ENCODE peak calls at places on chromosomes 6 and 20, in four cellular contexts. One of them, this sample, is unnamed.
A peak's percentile ranks its signal among the peaks of the same experiment; 100 is the strongest.

GRCh38 chr6:141451176-141451507 is 681.6 kb upstream of the GJE1 start:
- DNase-seq in mammary epithelial cell: no peak
- DNase-seq in epithelial cell of esophagus: peak; percentile 60
- DNase-seq in RWPE2: no peak
- DNase-seq in this sample: no peak

GRCh38 chr6:111683749-111684267 is 78.1 kb upstream of the TRAF3IP2 start:
- DNase-seq in mammary epithelial cell: no peak
- DNase-seq in epithelial cell of esophagus: no peak
- DNase-seq in RWPE2: no peak
- DNase-seq in this sample: no peak

GRCh38 chr20:64212750-64213149 is 42.8 kb upstream of the PCMTD2 start:
- DNase-seq in mammary epithelial cell: no peak
- DNase-seq in epithelial cell of esophagus: no peak
- DNase-seq in RWPE2: no peak
- DNase-seq in this sample: no peak

GRCh38 chr6:103983000-103983399 is 876.7 kb downstream of the HACE1 start:
- DNase-seq in mammary epithelial cell: no peak
- DNase-seq in epithelial cell of esophagus: no peak
- DNase-seq in RWPE2: no peak
- DNase-seq in this sample: no peak

GRCh38 chr6:69705954-69706353 is 90.9 kb downstream of the LMBRD1 start:
- DNase-seq in mammary epithelial cell: no peak
- DNase-seq in epithelial cell of esophagus: no peak
- DNase-seq in RWPE2: no peak
- DNase-seq in this sample: no peak

GRCh38 chr6:70411542-70411941 is 1.8 kb upstream of the FAM135A start:
- DNase-seq in mammary epithelial cell: no peak
- DNase-seq in epithelial cell of esophagus: peak; percentile 14
- DNase-seq in RWPE2: no peak
- DNase-seq in this sample: no peak

GRCh38 chr6:5979650-5980427 is 26.9 kb downstream of the NRN1 start:
- DNase-seq in mammary epithelial cell: peak; percentile 88
- DNase-seq in epithelial cell of esophagus: peak; percentile 11
- DNase-seq in RWPE2: no peak
- DNase-seq in this sample: no peak

GRCh38 chr6:64074981-64075380 is 439.4 kb downstream of the PHF3 start:
- DNase-seq in mammary epithelial cell: no peak
- DNase-seq in epithelial cell of esophagus: no peak
- DNase-seq in RWPE2: no peak
- DNase-seq in this sample: no peak

GRCh38 chr6:39225946-39226437 is 3.3 kb downstream of the KCNK5 start:
- DNase-seq in mammary epithelial cell: no peak
- DNase-seq in epithelial cell of esophagus: no peak
- DNase-seq in RWPE2: no peak
- DNase-seq in this sample: no peak

GRCh38 chr6:118524686-118525085 is 23.4 kb upstream of the PLN start:
- DNase-seq in mammary epithelial cell: peak; percentile 20
- DNase-seq in epithelial cell of esophagus: peak; percentile 14
- DNase-seq in RWPE2: no peak
- DNase-seq in this sample: no peak

GRCh38 chr6:167932468-167933276 is 64.8 kb upstream of the KIF25 start:
- DNase-seq in mammary epithelial cell: peak; percentile 79
- DNase-seq in epithelial cell of esophagus: peak; percentile 74
- DNase-seq in RWPE2: no peak
- DNase-seq in this sample: no peak

GRCh38 chr6:79031821-79032590 is 46.0 kb downstream of the PHIP start:
- DNase-seq in mammary epithelial cell: peak; percentile 39
- DNase-seq in epithelial cell of esophagus: no peak
- DNase-seq in RWPE2: no peak
- DNase-seq in this sample: no peak

GRCh38 chr6:11628562-11628961 is 91.0 kb downstream of the TMEM170B start:
- DNase-seq in mammary epithelial cell: no peak
- DNase-seq in epithelial cell of esophagus: no peak
- DNase-seq in RWPE2: no peak
- DNase-seq in this sample: no peak

GRCh38 chr20:30168025-30168799 is 1089.3 kb upstream of the DEFB115 start:
- DNase-seq in mammary epithelial cell: no peak
- DNase-seq in epithelial cell of esophagus: no peak
- DNase-seq in RWPE2: peak; percentile 83
- DNase-seq in this sample: no peak

GRCh38 chr6:166707045-166707444 is 80.0 kb upstream of the RPS6KA2 start:
- DNase-seq in mammary epithelial cell: no peak
- DNase-seq in epithelial cell of esophagus: peak; percentile 57
- DNase-seq in RWPE2: no peak
- DNase-seq in this sample: no peak

GRCh38 chr6:8279094-8279805 is 156.1 kb downstream of the SLC35B3 start:
- DNase-seq in mammary epithelial cell: no peak
- DNase-seq in epithelial cell of esophagus: peak; percentile 9
- DNase-seq in RWPE2: no peak
- DNase-seq in this sample: no peak

GRCh38 chr6:48087448-48087847 is 23.5 kb downstream of the PTCHD4 start:
- DNase-seq in mammary epithelial cell: no peak
- DNase-seq in epithelial cell of esophagus: peak; percentile 48
- DNase-seq in RWPE2: no peak
- DNase-seq in this sample: no peak

GRCh38 chr6:26514984-26515383 is 14.9 kb downstream of the BTN1A1 start:
- DNase-seq in mammary epithelial cell: no peak
- DNase-seq in epithelial cell of esophagus: no peak
- DNase-seq in RWPE2: no peak
- DNase-seq in this sample: no peak

GRCh38 chr6:52189974-52190373 is 3.8 kb downstream of the IL17A start:
- DNase-seq in mammary epithelial cell: no peak
- DNase-seq in epithelial cell of esophagus: no peak
- DNase-seq in RWPE2: no peak
- DNase-seq in this sample: no peak

GRCh38 chr20:63544958-63545516 is 2.5 kb downstream of the SRMS start:
- DNase-seq in mammary epithelial cell: peak; percentile 83
- DNase-seq in epithelial cell of esophagus: peak; percentile 92
- DNase-seq in RWPE2: no peak
- DNase-seq in this sample: no peak

GRCh38 chr20:50746138-50746940 is 15.0 kb downstream of the PARD6B start:
- DNase-seq in mammary epithelial cell: peak; percentile 48
- DNase-seq in epithelial cell of esophagus: no peak
- DNase-seq in RWPE2: no peak
- DNase-seq in this sample: no peak

GRCh38 chr20:38859070-38859690 is 53.7 kb downstream of the PPP1R16B start:
- DNase-seq in mammary epithelial cell: no peak
- DNase-seq in epithelial cell of esophagus: no peak
- DNase-seq in RWPE2: no peak
- DNase-seq in this sample: no peak

GRCh38 chr20:54140486-54140885 is 33.3 kb downstream of the CYP24A1 start:
- DNase-seq in mammary epithelial cell: no peak
- DNase-seq in epithelial cell of esophagus: no peak
- DNase-seq in RWPE2: no peak
- DNase-seq in this sample: no peak

GRCh38 chr20:36526521-36527011 is 14.8 kb upstream of the MYL9 start:
- DNase-seq in mammary epithelial cell: no peak
- DNase-seq in epithelial cell of esophagus: no peak
- DNase-seq in RWPE2: no peak
- DNase-seq in this sample: no peak

GRCh38 chr6:132712366-132712765 is 1.5 kb downstream of the VNN1 start:
- DNase-seq in mammary epithelial cell: peak; percentile 45
- DNase-seq in epithelial cell of esophagus: peak; percentile 93
- DNase-seq in RWPE2: no peak
- DNase-seq in this sample: no peak

GRCh38 chr6:52574709-52575489 is 2.0 kb downstream of the TRAM2 start:
- DNase-seq in mammary epithelial cell: no peak
- DNase-seq in epithelial cell of esophagus: no peak
- DNase-seq in RWPE2: no peak
- DNase-seq in this sample: no peak

GRCh38 chr20:6287471-6287870 is 164.6 kb upstream of the FERMT1 start:
- DNase-seq in mammary epithelial cell: peak; percentile 31
- DNase-seq in epithelial cell of esophagus: peak; percentile 59
- DNase-seq in RWPE2: no peak
- DNase-seq in this sample: no peak

DNA sequence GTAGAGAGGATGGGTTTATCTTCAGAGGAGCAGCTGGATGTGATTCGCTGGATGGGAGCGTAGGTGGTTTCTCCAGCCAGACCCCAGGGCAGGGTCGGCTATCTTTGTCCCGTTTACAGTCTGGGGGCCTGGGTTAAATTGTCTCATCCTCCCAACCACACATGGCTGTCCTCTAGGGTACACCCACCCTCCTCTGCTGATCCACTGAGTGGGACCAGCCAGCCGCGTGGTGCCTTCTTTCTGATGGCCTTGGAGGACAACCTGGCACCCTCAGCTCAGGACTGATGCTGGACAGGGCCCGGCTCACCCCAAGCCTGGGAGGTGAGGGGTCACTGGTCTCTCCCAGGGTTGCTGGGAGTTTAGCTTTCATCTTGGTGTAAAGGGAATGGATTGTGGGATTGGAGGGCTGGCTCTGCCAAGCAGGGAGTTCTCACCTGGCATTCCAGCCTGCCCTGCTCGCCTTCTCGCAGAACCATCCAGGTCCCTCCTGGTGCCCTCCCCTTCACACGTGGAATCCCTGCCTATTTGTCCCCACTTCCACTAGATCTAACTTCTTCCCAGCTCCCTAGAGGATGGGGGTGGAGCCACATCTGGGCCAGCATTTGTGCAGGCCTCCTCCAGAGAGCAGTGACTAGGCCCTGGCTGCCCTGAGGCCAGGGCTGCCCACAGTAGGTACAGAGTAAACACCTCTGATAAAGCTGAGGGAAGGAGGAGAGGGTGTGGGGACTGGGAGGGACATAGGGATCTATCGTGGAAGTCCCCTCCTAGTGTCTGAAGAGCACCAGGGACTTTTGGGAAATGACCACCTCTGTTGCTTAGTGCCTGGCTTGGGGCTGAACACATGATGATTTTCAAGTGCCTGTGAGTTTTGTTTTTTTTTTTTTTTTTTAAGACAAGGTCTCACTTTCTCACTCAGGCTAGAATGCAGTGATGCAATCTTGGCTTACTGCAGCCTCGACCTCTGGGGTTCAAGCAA is 1.6 kb downstream of the ITPR3 start:
- DNase-seq in mammary epithelial cell: peak; percentile 76
- DNase-seq in epithelial cell of esophagus: peak; percentile 82
- DNase-seq in RWPE2: no peak
- DNase-seq in this sample: no peak
- H3K4me3 ChIP-seq in mammary epithelial cell: peak overlapping the region; percentile 61
- H3K4me3 ChIP-seq in epithelial cell of esophagus: peak overlapping the region; percentile 85
- H3K4me3 ChIP-seq in RWPE2: peak overlapping the region; percentile 98
- H3K4me3 ChIP-seq in this sample: peak overlapping the region; percentile 79

GRCh38 chr6:389622-390021 is 1.9 kb upstream of the IRF4 start:
- DNase-seq in mammary epithelial cell: no peak
- DNase-seq in epithelial cell of esophagus: no peak
- DNase-seq in RWPE2: no peak
- DNase-seq in this sample: no peak

GRCh38 chr6:390914-391558 is 516 bp upstream of the IRF4 start:
- DNase-seq in mammary epithelial cell: no peak
- DNase-seq in epithelial cell of esophagus: no peak
- DNase-seq in RWPE2: no peak
- DNase-seq in this sample: peak; percentile 81

GRCh38 chr6:392441-393390 is 1.2 kb downstream of the IRF4 start:
- DNase-seq in mammary epithelial cell: no peak
- DNase-seq in epithelial cell of esophagus: peak; percentile 12
- DNase-seq in RWPE2: no peak
- DNase-seq in this sample: peak; percentile 64

GRCh38 chr6:393391-394221 is 2.1 kb downstream of the IRF4 start:
- DNase-seq in mammary epithelial cell: no peak
- DNase-seq in epithelial cell of esophagus: no peak
- DNase-seq in RWPE2: no peak
- DNase-seq in this sample: no peak

GRCh38 chr6:391559-392440 is at the start of gene IRF4:
- DNase-seq in mammary epithelial cell: no peak
- DNase-seq in epithelial cell of esophagus: peak; percentile 9
- DNase-seq in RWPE2: no peak
- DNase-seq in this sample: peak; percentile 89
- H3K4me3 ChIP-seq in mammary epithelial cell: no peak within 1 kb of the TSS
- H3K4me3 ChIP-seq in epithelial cell of esophagus: no peak within 1 kb of the TSS
- H3K4me3 ChIP-seq in RWPE2: no peak within 1 kb of the TSS
- H3K4me3 ChIP-seq in this sample: peak within 1 kb of the TSS; percentile 97

GRCh38 chr6:21111399-21111725 is 482.2 kb upstream of the SOX4 start:
- DNase-seq in mammary epithelial cell: peak; percentile 23
- DNase-seq in epithelial cell of esophagus: peak; percentile 21
- DNase-seq in RWPE2: no peak
- DNase-seq in this sample: no peak
- H3K4me3 ChIP-seq in mammary epithelial cell: no peak overlapping the region
- H3K4me3 ChIP-seq in epithelial cell of esophagus: no peak overlapping the region
- H3K4me3 ChIP-seq in RWPE2: no peak overlapping the region
- H3K4me3 ChIP-seq in this sample: no peak overlapping the region

GRCh38 chr6:46652603-46653438 is at the start of the genes CYP39A1 and SLC25A27:
- DNase-seq in mammary epithelial cell: peak; percentile 93
- DNase-seq in epithelial cell of esophagus: peak; percentile 95
- DNase-seq in RWPE2: peak; percentile 91
- DNase-seq in this sample: peak; percentile 84

GRCh38 chr6:46652232-46652602 is 401 bp downstream of the CYP39A1 start:
- DNase-seq in mammary epithelial cell: no peak
- DNase-seq in epithelial cell of esophagus: no peak
- DNase-seq in RWPE2: no peak
- DNase-seq in this sample: no peak

GRCh38 chr6:46653439-46653942 is 716 bp downstream of the SLC25A27 start:
- DNase-seq in mammary epithelial cell: no peak
- DNase-seq in epithelial cell of esophagus: no peak
- DNase-seq in RWPE2: no peak
- DNase-seq in this sample: no peak

GRCh38 chr6:46651006-46651405 is 1.6 kb downstream of the CYP39A1 start:
- DNase-seq in mammary epithelial cell: no peak
- DNase-seq in epithelial cell of esophagus: peak; percentile 5
- DNase-seq in RWPE2: no peak
- DNase-seq in this sample: no peak

DNA sequence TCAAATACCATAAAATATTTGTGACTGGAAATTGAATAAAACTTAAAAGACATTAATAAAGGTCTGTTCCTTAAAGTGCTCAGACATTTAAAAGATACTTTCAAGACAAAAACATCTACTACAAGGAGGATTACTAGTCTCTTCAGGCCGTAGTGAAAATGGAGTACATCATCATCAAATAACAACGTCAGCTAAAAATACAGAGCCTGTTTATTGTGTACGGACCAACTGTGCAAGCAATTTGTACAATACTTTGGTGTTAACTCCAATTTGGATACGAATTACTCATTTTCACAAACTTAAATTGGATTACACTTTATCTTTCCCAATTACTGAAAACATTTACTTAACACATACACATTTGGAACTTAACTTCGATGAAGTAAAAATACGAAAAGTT is 852 bp downstream of the CYP39A1 start:
- DNase-seq in mammary epithelial cell: peak; percentile 32
- DNase-seq in epithelial cell of esophagus: peak; percentile 36
- DNase-seq in RWPE2: no peak
- DNase-seq in this sample: no peak
- H3K4me3 ChIP-seq in mammary epithelial cell: peak overlapping the region; percentile 87
- H3K4me3 ChIP-seq in epithelial cell of esophagus: peak overlapping the region; percentile 87
- H3K4me3 ChIP-seq in RWPE2: peak overlapping the region; percentile 86
- H3K4me3 ChIP-seq in this sample: no peak overlapping the region

GRCh38 chr6:37047933-37048850 is 42.7 kb downstream of the FGD2 start:
- DNase-seq in mammary epithelial cell: no peak
- DNase-seq in epithelial cell of esophagus: no peak
- DNase-seq in RWPE2: no peak
- DNase-seq in this sample: no peak
- H3K4me3 ChIP-seq in mammary epithelial cell: no peak overlapping the region
- H3K4me3 ChIP-seq in epithelial cell of esophagus: no peak overlapping the region
- H3K4me3 ChIP-seq in RWPE2: no peak overlapping the region
- H3K4me3 ChIP-seq in this sample: no peak overlapping the region

This sample was measured in GM06990.